ENCODE peak calls at places on chromosomes 11 and 22, in seven cellular contexts. P, Y, S, F, Z, O and H are unnamed samples.

GRCh38 chr11:98365185-98365584 is 655.6 kb upstream of the CNTN5 start:
- DNase-seq in P (no peak), Y (no peak), S (no peak), F (peak), Z (no peak), O (no peak), H (no peak)

GRCh38 chr11:111814567-111814966 is 48.4 kb upstream of the PPP2R1B start:
- DNase-seq in P (no peak), Y (no peak), S (no peak), F (no peak), Z (no peak), O (no peak), H (no peak)

GRCh38 chr11:9982796-9983579 is 311.0 kb downstream of the SBF2 start:
- DNase-seq in P (no peak), Y (no peak), S (no peak), F (no peak), Z (no peak), O (no peak), H (no peak)

GRCh38 chr11:122367809-122368231 is 251.8 kb upstream of the BLID start:
- DNase-seq in P (no peak), Y (no peak), S (no peak), F (peak), Z (peak), O (no peak), H (no peak)

GRCh38 chr22:44451016-44451415 is 47.0 kb downstream of the RTL6 start:
- DNase-seq in P (no peak), Y (no peak), S (no peak), F (no peak), Z (no peak), O (no peak), H (peak)

GRCh38 chr22:22977479-22978200 is 90.0 kb downstream of the IGLL5 start:
- DNase-seq in P (no peak), Y (no peak), S (no peak), F (no peak), Z (no peak), O (no peak), H (no peak)

GRCh38 chr11:119179342-119179741 is 5.9 kb upstream of the NHERF4 start:
- DNase-seq in P (no peak), Y (no peak), S (no peak), F (no peak), Z (no peak), O (no peak), H (no peak)

GRCh38 chr11:77213029-77213579 is 85.1 kb downstream of the MYO7A start:
- DNase-seq in P (no peak), Y (no peak), S (no peak), F (no peak), Z (no peak), O (no peak), H (no peak)

GRCh38 chr11:14148653-14149273 is 186.2 kb downstream of the SPON1 start:
- DNase-seq in P (no peak), Y (no peak), S (no peak), F (peak), Z (peak), O (no peak), H (no peak)

GRCh38 chr22:26972281-26972680 is 314.9 kb downstream of the MIAT start:
- DNase-seq in P (no peak), Y (no peak), S (no peak), F (no peak), Z (peak), O (no peak), H (no peak)

GRCh38 chr22:48896766-48897637 is 930.7 kb downstream of the BRD1 start:
- DNase-seq in P (no peak), Y (no peak), S (no peak), F (no peak), Z (no peak), O (no peak), H (peak)

GRCh38 chr22:45785458-45785857 is 113.8 kb downstream of the ATXN10 start:
- DNase-seq in P (no peak), Y (no peak), S (no peak), F (peak), Z (peak), O (no peak), H (no peak)

GRCh38 chr11:71977743-71978418 is 20.8 kb upstream of the IL18BP start:
- DNase-seq in P (peak), Y (no peak), S (peak), F (peak), Z (peak), O (peak), H (no peak)

GRCh38 chr11:93775289-93775688 is 8.8 kb upstream of the MED17 start:
- DNase-seq in P (no peak), Y (no peak), S (no peak), F (no peak), Z (peak), O (no peak), H (no peak)

GRCh38 chr22:45600791-45601730 is 70.6 kb upstream of the ATXN10 start:
- DNase-seq in P (no peak), Y (peak), S (no peak), F (no peak), Z (peak), O (no peak), H (no peak)

GRCh38 chr11:74726547-74727182 is 4.6 kb downstream of the CHRDL2 start:
- DNase-seq in P (peak), Y (peak), S (peak), F (peak), Z (peak), O (peak), H (peak)

GRCh38 chr22:46281866-46282678 is 14.3 kb downstream of the TTC38 start:
- DNase-seq in P (no peak), Y (no peak), S (no peak), F (no peak), Z (no peak), O (no peak), H (no peak)

GRCh38 chr22:23190526-23190925 is 10.2 kb downstream of the BCR start:
- DNase-seq in P (no peak), Y (no peak), S (no peak), F (no peak), Z (no peak), O (no peak), H (no peak)

GRCh38 chr11:28123151-28123571 is 15.0 kb downstream of the METTL15 start:
- DNase-seq in P (no peak), Y (no peak), S (no peak), F (no peak), Z (peak), O (no peak), H (no peak)

GRCh38 chr11:76184551-76184993 is 21.7 kb downstream of the WNT11 start:
- DNase-seq in P (no peak), Y (no peak), S (no peak), F (no peak), Z (no peak), O (no peak), H (no peak)

GRCh38 chr11:75311858-75312288 is 39.6 kb downstream of the ARRB1 start:
- DNase-seq in P (no peak), Y (peak), S (no peak), F (no peak), Z (peak), O (peak), H (peak)